ENCODE peak calls at places on chromosome 1, in six cellular contexts. One of them, this sample, is unnamed.

GRCh38 chr1:217897121-217897520 is 266.0 kb downstream of the SPATA17 start:
- DNase-seq in AG09309: no peak
- DNase-seq in AG09319: no peak
- DNase-seq in fibroblast of lung: no peak
- DNase-seq in IMR-90: no peak
- DNase-seq in CD8-positive, alpha-beta T cell: no peak
- DNase-seq in this sample: no peak

GRCh38 chr1:25996966-25997758 is 701 bp downstream of the PAFAH2 start:
- DNase-seq in fibroblast of lung: peak
- DNase-seq in CD8-positive, alpha-beta T cell: no peak
- DNase-seq in IMR-90: peak
- DNase-seq in AG09319: no peak
- DNase-seq in AG09309: no peak
- DNase-seq in this sample: no peak

GRCh38 chr1:116372651-116373444 is at the start of gene ATP1A1:
- DNase-seq in IMR-90: peak
- DNase-seq in AG09319: peak
- DNase-seq in fibroblast of lung: peak
- DNase-seq in AG09309: peak
- DNase-seq in CD8-positive, alpha-beta T cell: peak
- DNase-seq in this sample: peak

GRCh38 chr1:3056641-3057040 is 12.4 kb upstream of the PRDM16 start:
- DNase-seq in AG09309: no peak
- DNase-seq in fibroblast of lung: no peak
- DNase-seq in AG09319: no peak
- DNase-seq in IMR-90: no peak
- DNase-seq in CD8-positive, alpha-beta T cell: no peak
- DNase-seq in this sample: no peak

GRCh38 chr1:225629483-225629882 is 23.4 kb downstream of the ENAH start:
- DNase-seq in AG09309: no peak
- DNase-seq in CD8-positive, alpha-beta T cell: no peak
- DNase-seq in IMR-90: no peak
- DNase-seq in fibroblast of lung: no peak
- DNase-seq in AG09319: no peak
- DNase-seq in this sample: no peak

GRCh38 chr1:209585672-209586071 is 2.2 kb downstream of the CAMK1G start:
- DNase-seq in IMR-90: no peak
- DNase-seq in fibroblast of lung: peak
- DNase-seq in AG09319: peak
- DNase-seq in CD8-positive, alpha-beta T cell: no peak
- DNase-seq in AG09309: no peak
- DNase-seq in this sample: no peak

GRCh38 chr1:59027176-59027575 is 243.3 kb upstream of the JUN start:
- DNase-seq in fibroblast of lung: peak
- DNase-seq in IMR-90: peak
- DNase-seq in AG09319: no peak
- DNase-seq in CD8-positive, alpha-beta T cell: no peak
- DNase-seq in AG09309: no peak
- DNase-seq in this sample: no peak

GRCh38 chr1:31027693-31028526 is 37.6 kb downstream of the PUM1 start:
- DNase-seq in CD8-positive, alpha-beta T cell: no peak
- DNase-seq in AG09309: no peak
- DNase-seq in AG09319: no peak
- DNase-seq in fibroblast of lung: no peak
- DNase-seq in IMR-90: no peak
- DNase-seq in this sample: no peak

GRCh38 chr1:234899041-234899787 is 229.4 kb downstream of the TOMM20 start:
- DNase-seq in IMR-90: peak
- DNase-seq in AG09319: no peak
- DNase-seq in AG09309: no peak
- DNase-seq in fibroblast of lung: no peak
- DNase-seq in CD8-positive, alpha-beta T cell: no peak
- DNase-seq in this sample: no peak

GRCh38 chr1:231160851-231161710 is 777 bp upstream of the TRIM67 start:
- DNase-seq in IMR-90: no peak
- DNase-seq in AG09319: no peak
- DNase-seq in fibroblast of lung: no peak
- DNase-seq in AG09309: no peak
- DNase-seq in CD8-positive, alpha-beta T cell: no peak
- DNase-seq in this sample: no peak

GRCh38 chr1:211822677-211823426 is 7.7 kb downstream of the LPGAT1 start:
- DNase-seq in AG09319: no peak
- DNase-seq in CD8-positive, alpha-beta T cell: no peak
- DNase-seq in AG09309: no peak
- DNase-seq in IMR-90: no peak
- DNase-seq in fibroblast of lung: no peak
- DNase-seq in this sample: no peak

GRCh38 chr1:197521118-197521739 is 253.2 kb downstream of the CRB1 start:
- DNase-seq in fibroblast of lung: peak
- DNase-seq in AG09319: no peak
- DNase-seq in CD8-positive, alpha-beta T cell: no peak
- DNase-seq in AG09309: peak
- DNase-seq in IMR-90: peak
- DNase-seq in this sample: no peak

GRCh38 chr1:57843760-57844159 is 419.9 kb upstream of the DAB1 start:
- DNase-seq in AG09319: no peak
- DNase-seq in fibroblast of lung: peak
- DNase-seq in AG09309: peak
- DNase-seq in CD8-positive, alpha-beta T cell: no peak
- DNase-seq in IMR-90: no peak
- DNase-seq in this sample: no peak

GRCh38 chr1:39926820-39927219 is 25.1 kb upstream of the MYCL start:
- DNase-seq in AG09319: no peak
- DNase-seq in AG09309: no peak
- DNase-seq in fibroblast of lung: no peak
- DNase-seq in IMR-90: no peak
- DNase-seq in CD8-positive, alpha-beta T cell: no peak
- DNase-seq in this sample: no peak

GRCh38 chr1:156050376-156050775 is 3.2 kb downstream of the UBQLN4 start:
- DNase-seq in CD8-positive, alpha-beta T cell: no peak
- DNase-seq in AG09309: no peak
- DNase-seq in AG09319: no peak
- DNase-seq in IMR-90: no peak
- DNase-seq in fibroblast of lung: no peak
- DNase-seq in this sample: no peak

GRCh38 chr1:27368872-27369703 is 2.3 kb upstream of the MAP3K6 start:
- DNase-seq in AG09319: no peak
- DNase-seq in CD8-positive, alpha-beta T cell: no peak
- DNase-seq in fibroblast of lung: peak
- DNase-seq in AG09309: no peak
- DNase-seq in IMR-90: peak
- DNase-seq in this sample: no peak
- TF ChIP-seq CTCF in AG09319: peak
- TF ChIP-seq CTCF in CD8-positive, alpha-beta T cell: no peak
- TF ChIP-seq CTCF in fibroblast of lung: peak
- TF ChIP-seq CTCF in AG09309: peak
- TF ChIP-seq CTCF in IMR-90: peak
- TF ChIP-seq CTCF in this sample: no peak

DNA sequence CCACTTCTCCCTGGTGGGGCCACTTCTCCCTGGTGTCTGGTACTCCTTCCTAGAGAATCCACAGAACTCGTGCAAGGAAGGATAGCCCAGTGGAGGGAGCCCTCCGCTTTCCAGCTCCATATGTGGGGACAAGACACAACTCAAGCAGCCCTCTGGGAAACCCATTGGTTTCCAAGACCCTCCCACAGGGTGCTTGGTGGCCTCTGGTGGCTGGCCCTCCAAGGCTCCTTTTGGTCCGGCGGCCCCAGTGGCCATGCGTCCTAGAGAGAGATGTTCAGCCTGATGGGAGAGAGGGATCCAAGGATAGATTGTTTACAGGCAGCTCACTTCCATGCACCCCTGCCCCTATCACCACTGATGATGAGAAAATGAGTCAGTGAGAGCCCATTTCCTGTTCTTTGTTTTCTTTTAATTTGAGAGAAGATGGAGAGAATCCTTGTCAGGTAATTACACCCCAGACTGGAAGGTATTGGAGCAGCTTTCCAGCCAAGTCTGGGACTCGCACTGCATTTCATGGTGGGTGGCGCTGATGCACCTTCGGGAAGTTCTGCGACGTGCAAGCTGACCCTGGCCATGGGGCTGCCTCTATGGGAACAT is 486.2 kb upstream of the VAMP3 start:
- DNase-seq in CD8-positive, alpha-beta T cell: no peak
- DNase-seq in AG09309: no peak
- DNase-seq in IMR-90: peak
- DNase-seq in fibroblast of lung: no peak
- DNase-seq in AG09319: no peak
- DNase-seq in this sample: no peak
- TF ChIP-seq CTCF in CD8-positive, alpha-beta T cell: no peak
- TF ChIP-seq CTCF in AG09309: no peak
- TF ChIP-seq CTCF in IMR-90: no peak
- TF ChIP-seq CTCF in fibroblast of lung: no peak
- TF ChIP-seq CTCF in AG09319: no peak
- TF ChIP-seq CTCF in this sample: no peak

GRCh38 chr1:63522891-63523728 is at the start of the genes EFCAB7 and ITGB3BP:
- DNase-seq in CD8-positive, alpha-beta T cell: peak
- DNase-seq in fibroblast of lung: peak
- DNase-seq in IMR-90: peak
- DNase-seq in AG09319: peak
- DNase-seq in AG09309: peak
- DNase-seq in this sample: peak
- TF ChIP-seq CTCF in CD8-positive, alpha-beta T cell: no peak
- TF ChIP-seq CTCF in fibroblast of lung: no peak
- TF ChIP-seq CTCF in IMR-90: no peak
- TF ChIP-seq CTCF in AG09319: no peak
- TF ChIP-seq CTCF in AG09309: peak
- TF ChIP-seq CTCF in this sample: no peak

GRCh38 chr1:85465791-85466134 is 804 bp upstream of the DDAH1 start:
- DNase-seq in AG09309: no peak
- DNase-seq in IMR-90: peak
- DNase-seq in fibroblast of lung: peak
- DNase-seq in AG09319: no peak
- DNase-seq in CD8-positive, alpha-beta T cell: no peak
- DNase-seq in this sample: no peak

GRCh38 chr1:85465099-85465790 is at the start of gene DDAH1:
- DNase-seq in fibroblast of lung: peak
- DNase-seq in IMR-90: peak
- DNase-seq in CD8-positive, alpha-beta T cell: no peak
- DNase-seq in AG09309: no peak
- DNase-seq in AG09319: no peak
- DNase-seq in this sample: no peak

GRCh38 chr1:85464497-85465098 is 361 bp downstream of the DDAH1 start:
- DNase-seq in AG09319: peak
- DNase-seq in fibroblast of lung: peak
- DNase-seq in CD8-positive, alpha-beta T cell: no peak
- DNase-seq in AG09309: no peak
- DNase-seq in IMR-90: peak
- DNase-seq in this sample: peak

GRCh38 chr1:85467036-85467435 is 2.1 kb upstream of the DDAH1 start:
- DNase-seq in fibroblast of lung: no peak
- DNase-seq in CD8-positive, alpha-beta T cell: no peak
- DNase-seq in AG09319: no peak
- DNase-seq in IMR-90: no peak
- DNase-seq in AG09309: no peak
- DNase-seq in this sample: no peak

GRCh38 chr1:85467929-85468540 is 3.1 kb upstream of the DDAH1 start:
- DNase-seq in CD8-positive, alpha-beta T cell: no peak
- DNase-seq in IMR-90: no peak
- DNase-seq in fibroblast of lung: no peak
- DNase-seq in AG09309: no peak
- DNase-seq in AG09319: no peak
- DNase-seq in this sample: no peak
- TF ChIP-seq CTCF in CD8-positive, alpha-beta T cell: no peak
- TF ChIP-seq CTCF in IMR-90: no peak
- TF ChIP-seq CTCF in fibroblast of lung: no peak
- TF ChIP-seq CTCF in AG09309: no peak
- TF ChIP-seq CTCF in AG09319: no peak
- TF ChIP-seq CTCF in this sample: no peak

DNA sequence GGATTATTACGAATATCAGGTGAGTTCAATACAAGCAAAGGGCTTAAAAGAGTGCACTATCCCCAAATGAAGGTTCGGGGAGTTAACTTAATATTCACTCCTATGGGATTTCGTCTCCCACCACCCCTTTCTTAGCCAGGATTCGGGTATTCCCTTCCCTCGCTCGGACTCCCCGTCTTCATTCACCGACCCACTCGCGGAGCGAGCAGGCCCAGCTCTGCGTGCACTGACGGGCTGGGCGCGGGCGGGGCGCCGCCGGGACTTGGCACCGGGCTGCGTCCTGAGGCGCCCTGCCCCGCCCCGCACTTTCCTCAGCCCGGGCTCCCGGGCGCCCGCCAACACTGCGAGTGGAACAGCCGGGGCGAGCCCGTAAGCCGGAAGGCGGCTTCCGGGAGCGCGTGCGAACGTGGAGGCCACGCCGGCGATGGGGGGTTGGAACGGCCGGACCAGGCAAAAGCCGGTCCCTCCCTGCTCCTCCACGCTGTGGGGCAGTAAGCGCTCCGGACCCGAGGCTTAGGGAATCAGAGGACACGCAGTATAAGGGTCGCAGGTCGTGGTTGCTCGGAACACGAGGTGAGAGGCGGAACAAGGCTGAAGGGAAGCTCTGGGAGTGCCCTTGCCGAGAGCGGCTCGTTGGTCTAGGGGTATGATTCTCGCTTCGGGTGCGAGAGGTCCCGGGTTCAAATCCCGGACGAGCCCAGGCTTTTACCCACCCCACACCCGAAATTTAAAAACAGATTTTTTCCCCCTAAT is 7.5 kb upstream of the MPZL1 start:
- DNase-seq in AG09309: peak
- DNase-seq in fibroblast of lung: peak
- DNase-seq in IMR-90: no peak
- DNase-seq in AG09319: peak
- DNase-seq in CD8-positive, alpha-beta T cell: peak
- DNase-seq in this sample: peak
- TF ChIP-seq CTCF in AG09309: no peak
- TF ChIP-seq CTCF in fibroblast of lung: no peak
- TF ChIP-seq CTCF in IMR-90: no peak
- TF ChIP-seq CTCF in AG09319: no peak
- TF ChIP-seq CTCF in CD8-positive, alpha-beta T cell: no peak
- TF ChIP-seq CTCF in this sample: no peak

GRCh38 chr1:86507935-86508582 is 38.8 kb upstream of the CLCA4 start:
- DNase-seq in CD8-positive, alpha-beta T cell: no peak
- DNase-seq in AG09309: no peak
- DNase-seq in fibroblast of lung: peak
- DNase-seq in IMR-90: peak
- DNase-seq in AG09319: no peak
- DNase-seq in this sample: no peak
- TF ChIP-seq CTCF in CD8-positive, alpha-beta T cell: peak
- TF ChIP-seq CTCF in AG09309: peak
- TF ChIP-seq CTCF in fibroblast of lung: peak
- TF ChIP-seq CTCF in IMR-90: peak
- TF ChIP-seq CTCF in AG09319: peak
- TF ChIP-seq CTCF in this sample: peak

GRCh38 chr1:61220531-61220930 is 138.2 kb downstream of the NFIA start:
- DNase-seq in AG09319: no peak
- DNase-seq in AG09309: no peak
- DNase-seq in CD8-positive, alpha-beta T cell: no peak
- DNase-seq in fibroblast of lung: peak
- DNase-seq in IMR-90: no peak
- DNase-seq in this sample: no peak
- TF ChIP-seq CTCF in AG09319: no peak
- TF ChIP-seq CTCF in AG09309: no peak
- TF ChIP-seq CTCF in CD8-positive, alpha-beta T cell: no peak
- TF ChIP-seq CTCF in fibroblast of lung: no peak
- TF ChIP-seq CTCF in IMR-90: no peak
- TF ChIP-seq CTCF in this sample: no peak